ENCODE peak calls at places on chromosomes 11 and 22, in ten cellular contexts. M is stomach; O is right lobe of liver; I is endothelial cell; R is NCI-H510A treated with DMSO at 0.1 percent for 48 hours; U is astrocyte of the hippocampus; X is NCI-H2029 treated with DMSO at 0.1 percent for 48 hours; S is SW480; H is CD4-positive, CD25-positive, alpha-beta regulatory T cell; B is activated CD8-positive, alpha-beta memory T cell treated with anti-CD3 and anti-CD28 coated beads for 24 hours. V is an unnamed sample.

GRCh38 chr22:17786435-17787158 is 12.3 kb upstream of the BID start:
- DNase-seq in R (peak; percentile 11), U (peak; percentile 46), X (no peak), B (no peak), I (peak; percentile 57), O (peak; percentile 88), S (peak; percentile 73), H (no peak), M (peak; percentile 57), V (peak; percentile 32)

GRCh38 chr11:3022982-3023381 is 30.9 kb upstream of the NAP1L4 start:
- DNase-seq in R (no peak), S (no peak), X (no peak), O (no peak), H (no peak), U (peak; percentile 62), B (no peak), M (no peak), I (no peak), V (no peak)

GRCh38 chr22:27387561-27387960 is 414.0 kb downstream of the MN1 start:
- DNase-seq in M (no peak), B (no peak), U (no peak), H (no peak), I (no peak), S (no peak), O (no peak), R (no peak), X (no peak), V (no peak)

GRCh38 chr11:19861171-19861570 is 148.5 kb downstream of the NAV2 start:
- DNase-seq in X (no peak), R (no peak), O (no peak), S (no peak), M (no peak), I (no peak), H (no peak), U (no peak), B (no peak), V (no peak)

GRCh38 chr11:62983536-62984199 is 1.1 kb downstream of the SLC22A6 start:
- DNase-seq in R (no peak), U (no peak), I (no peak), M (no peak), O (no peak), S (no peak), H (no peak), B (no peak), X (no peak), V (no peak)

GRCh38 chr11:533049-533585 is 2.3 kb downstream of the HRAS start:
- DNase-seq in M (no peak), U (no peak), I (no peak), B (no peak), H (no peak), R (no peak), X (no peak), S (no peak), O (no peak), V (no peak)

GRCh38 chr22:29689872-29690213 is 30.0 kb upstream of the CABP7 start:
- DNase-seq in R (peak; percentile 51), B (peak; percentile 69), O (peak; percentile 72), X (peak; percentile 10), M (peak; percentile 75), H (no peak), I (peak; percentile 77), S (no peak), U (peak; percentile 86), V (peak; percentile 42)

GRCh38 chr22:37912171-37912570 is 6.1 kb downstream of the MICALL1 start:
- DNase-seq in H (no peak), O (no peak), S (no peak), X (no peak), M (no peak), B (no peak), I (no peak), U (no peak), R (no peak), V (no peak)